ENCODE peak calls at places on chromosomes 4 and X, in ten cellular contexts. C is ureter, M is SW480, R is Caki2, H is T-helper 1 cell, B is PC-9, T is sigmoid colon, Z is sciatic nerve, D is HT-29, N is B cell. A is an unnamed sample.
A peak's percentile ranks its signal among the peaks of the same experiment; 100 is the strongest.

GRCh38 chrX:21996872-21997271 is 35.3 kb upstream of the PHEX start:
- DNase-seq in C (no peak), M (no peak), R (no peak), H (no peak), B (no peak), T (no peak), Z (no peak), D (no peak), N (no peak), A (no peak)

GRCh38 chrX:105552395-105552794 is 269.9 kb upstream of the NRK start:
- DNase-seq in C (no peak), M (peak; percentile 76), R (no peak), H (no peak), B (peak; percentile 1), T (no peak), Z (no peak), D (no peak), N (no peak), A (no peak)

GRCh38 chr4:110197421-110198398 is 705 bp downstream of the ELOVL6 start:
- DNase-seq in C (peak; percentile 62), M (peak; percentile 36), R (peak; percentile 68), H (no peak), B (no peak), T (peak; percentile 70), Z (peak; percentile 64), D (peak; percentile 52), N (peak; percentile 36), A (no peak)

GRCh38 chr4:28373601-28374000 is 1513.0 kb downstream of the STIM2 start:
- DNase-seq in C (no peak), M (no peak), R (no peak), H (no peak), B (no peak), T (no peak), Z (no peak), D (no peak), N (no peak), A (no peak)

GRCh38 chr4:108885211-108885610 is 122.4 kb upstream of the ETNPPL start:
- DNase-seq in C (no peak), M (no peak), R (no peak), H (no peak), B (no peak), T (no peak), Z (no peak), D (no peak), N (no peak), A (no peak)

GRCh38 chrX:67555578-67556203 is 11.9 kb downstream of the AR start:
- DNase-seq in C (no peak), M (peak; percentile 18), R (no peak), H (no peak), B (no peak), T (no peak), Z (no peak), D (peak; percentile 58), N (no peak), A (no peak)

GRCh38 chr4:148376151-148376550 is 66.1 kb downstream of the NR3C2 start:
- DNase-seq in C (peak; percentile 59), M (peak; percentile 43), R (peak; percentile 70), H (no peak), B (peak; percentile 41), T (peak; percentile 75), Z (peak; percentile 70), D (peak; percentile 76), N (no peak), A (no peak)

GRCh38 chrX:66233206-66233605 is 69.2 kb downstream of the HEPH start:
- DNase-seq in C (no peak), M (no peak), R (no peak), H (no peak), B (no peak), T (no peak), Z (no peak), D (no peak), N (no peak), A (no peak)

GRCh38 chr4:151753056-151753455 is 7.8 kb downstream of the GATB start:
- DNase-seq in C (no peak), M (no peak), R (no peak), H (no peak), B (peak; percentile 11), T (no peak), Z (no peak), D (no peak), N (no peak), A (no peak)

GRCh38 chr4:183721207-183722081 is 62.4 kb downstream of the TRAPPC11 start:
- DNase-seq in C (peak; percentile 53), M (peak; percentile 33), R (peak; percentile 16), H (no peak), B (peak; percentile 14), T (no peak), Z (peak; percentile 70), D (peak; percentile 65), N (peak; percentile 44), A (no peak)

GRCh38 chr4:98203406-98204235 is 57.6 kb upstream of the RAP1GDS1 start:
- DNase-seq in C (no peak), M (no peak), R (no peak), H (no peak), B (no peak), T (no peak), Z (no peak), D (no peak), N (peak; percentile 61), A (no peak)

GRCh38 chr4:76874176-76874575 is 23.8 kb downstream of the SOWAHB start:
- DNase-seq in C (no peak), M (no peak), R (no peak), H (no peak), B (no peak), T (no peak), Z (no peak), D (no peak), N (no peak), A (no peak)

GRCh38 chr4:41120297-41121217 is 93.8 kb downstream of the APBB2 start:
- DNase-seq in C (peak; percentile 62), M (no peak), R (no peak), H (no peak), B (no peak), T (peak; percentile 92), Z (peak; percentile 80), D (no peak), N (no peak), A (no peak)

GRCh38 chr4:2462218-2462991 is 6.5 kb upstream of the RNF4 start:
- DNase-seq in C (peak; percentile 61), M (peak; percentile 58), R (peak; percentile 48), H (peak; percentile 53), B (peak; percentile 60), T (peak; percentile 85), Z (peak; percentile 74), D (peak; percentile 55), N (peak; percentile 96), A (no peak)

GRCh38 chrX:8811611-8812010 is 10.4 kb upstream of the FAM9A start:
- DNase-seq in C (no peak), M (no peak), R (no peak), H (no peak), B (no peak), T (no peak), Z (no peak), D (no peak), N (no peak), A (no peak)

GRCh38 chrX:153769158-153769864 is 5.3 kb downstream of the PLXNB3 start:
- DNase-seq in C (no peak), M (no peak), R (no peak), H (no peak), B (no peak), T (peak; percentile 65), Z (peak; percentile 54), D (no peak), N (peak; percentile 34), A (no peak)

GRCh38 chrX:11341274-11342256 is 48.4 kb downstream of the AMELX start:
- DNase-seq in C (peak; percentile 58), M (peak; percentile 1), R (peak; percentile 36), H (no peak), B (no peak), T (peak; percentile 82), Z (peak; percentile 67), D (peak; percentile 31), N (peak; percentile 17), A (no peak)

A was measured in vagina.